ENCODE peak calls at places on chromosomes 3 and 15, in four cellular contexts. One of them, this sample, is unnamed.
A peak's percentile ranks its signal among the peaks of the same experiment; 100 is the strongest.

GRCh38 chr3:81769271-81769670 is 7.8 kb upstream of the GBE1 start:
- DNase-seq in IMR-90: peak; percentile 43
- DNase-seq in adrenal gland: no peak
- DNase-seq in ovary: no peak
- DNase-seq in this sample: no peak

GRCh38 chr3:52128118-52128683 is 26.0 kb downstream of the POC1A start:
- DNase-seq in IMR-90: peak; percentile 70
- DNase-seq in adrenal gland: peak; percentile 81
- DNase-seq in ovary: no peak
- DNase-seq in this sample: no peak

GRCh38 chr15:42800731-42801474 is 64.0 kb upstream of the CDAN1 start:
- DNase-seq in IMR-90: no peak
- DNase-seq in adrenal gland: no peak
- DNase-seq in ovary: no peak
- DNase-seq in this sample: no peak

GRCh38 chr3:52769786-52770445 is 824 bp downstream of the NEK4 start:
- DNase-seq in IMR-90: no peak
- DNase-seq in adrenal gland: no peak
- DNase-seq in ovary: no peak
- DNase-seq in this sample: no peak

GRCh38 chr3:97278506-97278905 is 464.1 kb downstream of the EPHA6 start:
- DNase-seq in IMR-90: no peak
- DNase-seq in adrenal gland: no peak
- DNase-seq in ovary: no peak
- DNase-seq in this sample: no peak

GRCh38 chr3:187763850-187764648 is 18.8 kb upstream of the BCL6 start:
- DNase-seq in IMR-90: no peak
- DNase-seq in adrenal gland: no peak
- DNase-seq in ovary: no peak
- DNase-seq in this sample: no peak

GRCh38 chr3:113100063-113100462 is 109.3 kb downstream of the GTPBP8 start:
- DNase-seq in IMR-90: no peak
- DNase-seq in adrenal gland: no peak
- DNase-seq in ovary: no peak
- DNase-seq in this sample: no peak

GRCh38 chr3:180433172-180433571 is 168.8 kb upstream of the TTC14 start:
- DNase-seq in IMR-90: peak; percentile 81
- DNase-seq in adrenal gland: no peak
- DNase-seq in ovary: no peak
- DNase-seq in this sample: no peak

GRCh38 chr3:34635352-34635850 is 837.0 kb downstream of the PDCD6IP start:
- DNase-seq in IMR-90: no peak
- DNase-seq in adrenal gland: no peak
- DNase-seq in ovary: no peak
- DNase-seq in this sample: no peak

GRCh38 chr3:195033531-195034091 is 237.3 kb downstream of the XXYLT1 start:
- DNase-seq in IMR-90: no peak
- DNase-seq in adrenal gland: no peak
- DNase-seq in ovary: no peak
- DNase-seq in this sample: no peak

GRCh38 chr15:57424628-57425405 is 48.5 kb downstream of the CGNL1 start:
- DNase-seq in IMR-90: no peak
- DNase-seq in adrenal gland: no peak
- DNase-seq in ovary: no peak
- DNase-seq in this sample: no peak

GRCh38 chr15:58361291-58361759 is 70.5 kb upstream of the LIPC start:
- DNase-seq in IMR-90: peak; percentile 99
- DNase-seq in adrenal gland: no peak
- DNase-seq in ovary: no peak
- DNase-seq in this sample: no peak

GRCh38 chr3:189099031-189099471 is 72.7 kb upstream of the TPRG1 start:
- DNase-seq in IMR-90: no peak
- DNase-seq in adrenal gland: peak; percentile 32
- DNase-seq in ovary: peak; percentile 94
- DNase-seq in this sample: peak; percentile 85

GRCh38 chr3:133106169-133106568 is 68.0 kb downstream of the TMEM108 start:
- DNase-seq in IMR-90: no peak
- DNase-seq in adrenal gland: no peak
- DNase-seq in ovary: no peak
- DNase-seq in this sample: no peak

GRCh38 chr3:196314597-196314996 is 3.4 kb downstream of the DYNLT2B start:
- DNase-seq in IMR-90: no peak
- DNase-seq in adrenal gland: no peak
- DNase-seq in ovary: no peak
- DNase-seq in this sample: no peak

GRCh38 chr3:197478746-197479668 is 76.8 kb downstream of the BDH1 start:
- DNase-seq in IMR-90: no peak
- DNase-seq in adrenal gland: no peak
- DNase-seq in ovary: no peak
- DNase-seq in this sample: peak; percentile 44

GRCh38 chr3:152417181-152417580 is 148.5 kb downstream of the MBNL1 start:
- DNase-seq in IMR-90: peak; percentile 46
- DNase-seq in adrenal gland: no peak
- DNase-seq in ovary: no peak
- DNase-seq in this sample: no peak

GRCh38 chr3:128922804-128923459 is 43.5 kb downstream of the ACAD9 start:
- DNase-seq in IMR-90: no peak
- DNase-seq in adrenal gland: no peak
- DNase-seq in ovary: no peak
- DNase-seq in this sample: no peak

GRCh38 chr3:12990781-12991480 is 82.3 kb downstream of the IQSEC1 start:
- DNase-seq in IMR-90: peak; percentile 94
- DNase-seq in adrenal gland: no peak
- DNase-seq in ovary: no peak
- DNase-seq in this sample: no peak

GRCh38 chr3:17579289-17580031 is 163.0 kb downstream of the TBC1D5 start:
- DNase-seq in IMR-90: peak; percentile 10
- DNase-seq in adrenal gland: no peak
- DNase-seq in ovary: no peak
- DNase-seq in this sample: no peak

GRCh38 chr3:88005066-88005465 is 53.7 kb downstream of the CGGBP1 start:
- DNase-seq in IMR-90: peak; percentile 14
- DNase-seq in adrenal gland: no peak
- DNase-seq in ovary: no peak
- DNase-seq in this sample: no peak

GRCh38 chr15:65066635-65067333 is 1.0 kb downstream of the RASL12 start:
- DNase-seq in IMR-90: no peak
- DNase-seq in adrenal gland: no peak
- DNase-seq in ovary: peak; percentile 62
- DNase-seq in this sample: no peak

GRCh38 chr15:65067334-65067644 is 502 bp downstream of the RASL12 start:
- DNase-seq in IMR-90: no peak
- DNase-seq in adrenal gland: no peak
- DNase-seq in ovary: no peak
- DNase-seq in this sample: no peak

GRCh38 chr15:65069179-65069578 is 1.4 kb upstream of the RASL12 start:
- DNase-seq in IMR-90: peak; percentile 99
- DNase-seq in adrenal gland: no peak
- DNase-seq in ovary: no peak
- DNase-seq in this sample: peak; percentile 51

GRCh38 chr15:65068436-65068835 is 645 bp upstream of the RASL12 start:
- DNase-seq in IMR-90: no peak
- DNase-seq in adrenal gland: no peak
- DNase-seq in ovary: no peak
- DNase-seq in this sample: no peak

DNA sequence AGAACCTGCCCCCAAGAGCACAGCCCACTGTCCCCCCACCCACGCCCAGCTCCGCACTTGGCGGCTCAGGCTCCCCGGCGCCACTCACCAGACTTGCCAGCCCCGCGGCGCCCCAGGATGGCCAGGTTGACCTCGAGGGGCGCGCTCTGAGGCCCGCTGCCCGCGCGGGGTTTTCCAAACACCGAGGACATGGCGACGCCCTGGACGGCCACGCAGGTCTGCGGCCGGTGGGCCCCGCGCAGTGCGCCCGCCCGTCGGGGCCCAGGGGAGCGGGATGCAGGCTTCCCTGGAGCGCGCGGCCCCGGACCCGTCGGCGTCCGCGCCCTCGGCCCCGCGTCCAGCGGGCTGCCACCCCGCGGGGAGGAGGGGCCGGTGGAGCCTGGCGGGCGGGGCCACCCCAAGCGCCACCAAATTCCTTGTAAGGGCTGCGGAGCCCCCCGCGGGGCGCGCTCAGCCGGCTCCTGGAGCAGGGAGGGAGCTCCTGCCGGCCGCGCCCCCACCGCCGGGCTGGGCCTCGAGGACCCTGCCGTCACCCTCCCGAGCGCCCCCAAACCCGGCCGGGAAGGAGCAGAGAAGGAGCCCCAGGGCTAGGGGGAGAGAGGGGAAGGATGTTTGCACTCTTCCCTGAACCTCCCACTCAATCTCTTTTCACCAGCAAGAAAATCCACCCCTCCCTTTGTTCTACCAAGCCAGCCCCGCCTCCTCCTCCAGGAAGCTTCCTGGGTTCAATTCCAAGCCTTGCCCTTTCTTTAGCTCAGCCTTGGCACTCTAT is at the start of gene RASL12:
- DNase-seq in IMR-90: no peak
- DNase-seq in adrenal gland: no peak
- DNase-seq in ovary: no peak
- DNase-seq in this sample: peak; percentile 63
- TF ChIP-seq POLR2A in IMR-90: no peak
- TF ChIP-seq POLR2A in adrenal gland: no peak
- TF ChIP-seq POLR2A in ovary: peak; percentile 26
- TF ChIP-seq POLR2A in this sample: no peak

GRCh38 chr3:50617911-50618481 is 1.0 kb downstream of the MAPKAPK3 start:
- DNase-seq in IMR-90: no peak
- DNase-seq in adrenal gland: no peak
- DNase-seq in ovary: peak; percentile 54
- DNase-seq in this sample: no peak

GRCh38 chr3:50616003-50616769 is 765 bp upstream of the MAPKAPK3 start:
- DNase-seq in IMR-90: peak; percentile 79
- DNase-seq in adrenal gland: peak; percentile 85
- DNase-seq in ovary: peak; percentile 85
- DNase-seq in this sample: peak; percentile 85

GRCh38 chr3:50616770-50617095 is 218 bp upstream of the MAPKAPK3 start:
- DNase-seq in IMR-90: peak; percentile 82
- DNase-seq in adrenal gland: peak; percentile 94
- DNase-seq in ovary: peak; percentile 96
- DNase-seq in this sample: peak; percentile 96

GRCh38 chr3:50615190-50615589 is 1.8 kb upstream of the MAPKAPK3 start:
- DNase-seq in IMR-90: no peak
- DNase-seq in adrenal gland: no peak
- DNase-seq in ovary: no peak
- DNase-seq in this sample: no peak

GRCh38 chr3:50617096-50617791 is at the start of gene MAPKAPK3:
- DNase-seq in IMR-90: no peak
- DNase-seq in adrenal gland: peak; percentile 62
- DNase-seq in ovary: no peak
- DNase-seq in this sample: peak; percentile 78
- TF ChIP-seq POLR2A in IMR-90: no peak
- TF ChIP-seq POLR2A in adrenal gland: no peak
- TF ChIP-seq POLR2A in ovary: no peak
- TF ChIP-seq POLR2A in this sample: no peak

DNA sequence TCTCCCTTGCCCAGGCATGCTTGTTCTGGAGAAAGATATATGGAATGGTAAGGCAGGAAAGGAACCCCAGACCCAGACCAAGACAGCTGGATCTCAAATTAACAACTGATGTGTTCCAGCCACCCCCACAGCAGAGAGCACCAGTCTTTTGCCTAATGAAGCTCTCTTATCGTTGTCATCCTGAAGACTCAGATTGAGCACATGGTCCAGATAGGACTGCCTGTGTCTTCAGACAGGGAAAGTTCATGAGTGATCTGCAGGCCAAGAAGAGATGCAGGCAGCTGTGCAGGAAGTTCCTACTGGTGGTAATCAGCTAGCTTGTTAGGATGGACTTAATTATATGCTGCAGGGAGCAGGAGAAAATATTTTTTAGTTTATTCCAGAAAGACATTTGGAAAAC is 53.3 kb downstream of the PPP2R3A start:
- DNase-seq in IMR-90: peak; percentile 54
- DNase-seq in adrenal gland: no peak
- DNase-seq in ovary: no peak
- DNase-seq in this sample: peak; percentile 10
- TF ChIP-seq POLR2A in IMR-90: no peak
- TF ChIP-seq POLR2A in adrenal gland: no peak
- TF ChIP-seq POLR2A in ovary: no peak
- TF ChIP-seq POLR2A in this sample: no peak

GRCh38 chr3:38649500-38650247 is at the start of gene SCN5A:
- DNase-seq in IMR-90: no peak
- DNase-seq in adrenal gland: peak; percentile 48
- DNase-seq in ovary: peak; percentile 49
- DNase-seq in this sample: peak; percentile 81
- TF ChIP-seq POLR2A in IMR-90: no peak
- TF ChIP-seq POLR2A in adrenal gland: no peak
- TF ChIP-seq POLR2A in ovary: no peak
- TF ChIP-seq POLR2A in this sample: peak; percentile 83

GRCh38 chr3:124741027-124741426 is 10.8 kb downstream of the UMPS start:
- DNase-seq in IMR-90: peak; percentile 45
- DNase-seq in adrenal gland: peak; percentile 58
- DNase-seq in ovary: no peak
- DNase-seq in this sample: no peak

GRCh38 chr3:124748560-124749198 is 18.4 kb downstream of the UMPS start:
- DNase-seq in IMR-90: no peak
- DNase-seq in adrenal gland: no peak
- DNase-seq in ovary: no peak
- DNase-seq in this sample: no peak

GRCh38 chr3:124747111-124747981 is 17.1 kb downstream of the UMPS start:
- DNase-seq in IMR-90: no peak
- DNase-seq in adrenal gland: no peak
- DNase-seq in ovary: no peak
- DNase-seq in this sample: no peak

GRCh38 chr3:124745092-124745491 is 14.8 kb downstream of the UMPS start:
- DNase-seq in IMR-90: no peak
- DNase-seq in adrenal gland: no peak
- DNase-seq in ovary: no peak
- DNase-seq in this sample: no peak

DNA sequence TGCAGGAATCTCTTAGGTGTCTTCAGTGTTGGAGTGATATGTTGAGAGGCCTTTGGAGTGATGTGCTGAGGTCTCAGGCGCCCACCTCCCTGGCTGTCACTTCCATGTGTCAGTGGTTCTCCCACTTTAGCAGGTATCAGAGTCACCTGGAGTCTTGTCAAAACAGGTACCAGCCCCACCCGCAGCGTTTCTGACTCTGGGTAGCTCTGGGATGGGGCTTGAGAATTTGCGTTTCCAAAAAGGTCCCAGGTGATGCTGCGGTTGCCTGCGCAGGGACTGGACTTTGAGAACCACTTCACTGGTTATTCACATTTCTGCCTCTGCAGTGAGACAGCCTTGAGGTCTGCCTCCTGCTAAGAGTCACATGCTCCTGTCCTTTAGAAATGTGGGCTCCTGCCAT is 15.5 kb downstream of the UMPS start:
- DNase-seq in IMR-90: no peak
- DNase-seq in adrenal gland: no peak
- DNase-seq in ovary: no peak
- DNase-seq in this sample: no peak
- TF ChIP-seq POLR2A in IMR-90: no peak
- TF ChIP-seq POLR2A in adrenal gland: no peak
- TF ChIP-seq POLR2A in ovary: no peak
- TF ChIP-seq POLR2A in this sample: no peak

DNA sequence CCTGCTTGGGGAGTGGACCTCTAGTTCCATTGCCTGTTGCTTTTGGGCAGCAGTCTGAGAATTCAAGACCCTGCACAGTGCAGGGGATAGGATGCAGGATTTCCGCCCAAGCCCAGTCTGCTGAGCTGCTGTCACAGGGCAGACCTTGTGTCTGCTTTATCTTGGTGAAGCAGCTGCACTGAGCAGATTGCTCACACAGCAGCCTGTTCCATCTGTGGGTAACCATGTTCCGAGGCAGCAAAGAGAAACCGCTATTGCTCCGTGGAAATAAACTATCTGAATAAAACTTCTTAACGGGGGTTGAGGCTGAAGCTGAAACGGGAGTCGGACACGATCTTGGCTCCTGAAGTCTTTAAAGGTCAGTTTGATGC is 202.3 kb downstream of the AKAP13 start:
- DNase-seq in IMR-90: peak; percentile 46
- DNase-seq in adrenal gland: peak; percentile 69
- DNase-seq in ovary: peak; percentile 48
- DNase-seq in this sample: peak; percentile 74
- TF ChIP-seq POLR2A in IMR-90: no peak
- TF ChIP-seq POLR2A in adrenal gland: peak; percentile 66
- TF ChIP-seq POLR2A in ovary: peak; percentile 19
- TF ChIP-seq POLR2A in this sample: peak; percentile 50

This sample was measured in heart left ventricle.